ENCODE peak calls at places on chromosome 15, in five cellular contexts. V is HFF-Myc, Q is neuronal stem cell, O is NCI-H345, B is globus pallidus. L is an unnamed sample.

GRCh38 chr15:81293728-81294500 is 30.0 kb downstream of the STARD5 start:
- DNase-seq in Q (no peak), V (no peak), B (peak), O (no peak), L (no peak)

GRCh38 chr15:33955945-33956344 is 12.4 kb upstream of the CHRM5 start:
- DNase-seq in V (no peak), Q (no peak), O (peak), B (no peak), L (no peak)

GRCh38 chr15:85414495-85414894 is 34.1 kb downstream of the AKAP13 start:
- DNase-seq in V (no peak), Q (no peak), O (no peak), B (no peak), L (no peak)

GRCh38 chr15:62164500-62165028 is 521 bp downstream of the C2CD4B start:
- DNase-seq in B (no peak), V (no peak), Q (peak), O (no peak), L (no peak)

GRCh38 chr15:58559904-58560588 is 128.3 kb downstream of the LIPC start:
- DNase-seq in Q (no peak), V (no peak), B (no peak), O (no peak), L (no peak)

GRCh38 chr15:88648357-88649214 is 9.8 kb downstream of the ISG20 start:
- DNase-seq in B (peak), O (no peak), V (no peak), Q (no peak), L (peak)

GRCh38 chr15:44591326-44591725 is 54.4 kb downstream of the EIF3J start:
- DNase-seq in V (no peak), O (no peak), B (no peak), Q (no peak), L (no peak)

GRCh38 chr15:96285306-96285705 is 45.2 kb upstream of the NR2F2 start:
- DNase-seq in V (peak), B (no peak), Q (no peak), O (no peak), L (peak)

GRCh38 chr15:83275412-83275811 is 9.1 kb downstream of the BNC1 start:
- DNase-seq in V (no peak), Q (no peak), O (no peak), B (no peak), L (no peak)

GRCh38 chr15:33068531-33068990 is 126.0 kb downstream of the FMN1 start:
- DNase-seq in V (peak), O (peak), B (no peak), Q (no peak), L (peak)

GRCh38 chr15:70222632-70223031 is 124.9 kb upstream of the TLE3 start:
- DNase-seq in O (no peak), V (no peak), Q (no peak), B (no peak), L (no peak)

GRCh38 chr15:80693682-80694623 is 1.2 kb upstream of the ABHD17C start:
- DNase-seq in B (peak), O (no peak), Q (no peak), V (no peak), L (no peak)

GRCh38 chr15:35181538-35181937 is 96.4 kb upstream of the NANOGP8 start:
- DNase-seq in V (no peak), Q (no peak), B (no peak), O (no peak), L (no peak)

GRCh38 chr15:62625421-62626033 is 417.0 kb upstream of the TPM1 start:
- DNase-seq in V (peak), B (no peak), Q (no peak), O (no peak), L (no peak)

GRCh38 chr15:42062284-42062806 is 32.0 kb downstream of the PLA2G4D start:
- DNase-seq in Q (no peak), B (no peak), V (no peak), O (no peak), L (no peak)

GRCh38 chr15:98381446-98381845 is 266.9 kb upstream of the IGF1R start:
- DNase-seq in B (no peak), V (no peak), Q (no peak), O (no peak), L (no peak)

GRCh38 chr15:72907733-72908132 is 124.2 kb upstream of the ADPGK start:
- DNase-seq in Q (no peak), O (no peak), V (no peak), B (no peak), L (no peak)

GRCh38 chr15:91965501-91966180 is 112.1 kb downstream of the SLCO3A1 start:
- DNase-seq in B (no peak), V (no peak), Q (no peak), O (peak), L (no peak)

GRCh38 chr15:91465696-91466095 is 365.6 kb downstream of the SV2B start:
- DNase-seq in V (no peak), Q (no peak), O (peak), B (no peak), L (peak)

GRCh38 chr15:42811435-42811834 is 74.5 kb upstream of the CDAN1 start:
- DNase-seq in Q (no peak), V (no peak), B (no peak), O (no peak), L (no peak)

GRCh38 chr15:75328493-75329314 is 7.2 kb upstream of the COMMD4 start:
- DNase-seq in O (no peak), V (no peak), B (no peak), Q (no peak), L (no peak)

GRCh38 chr15:63089260-63090043 is 32.2 kb upstream of the LACTB start:
- DNase-seq in V (peak), Q (no peak), O (peak), B (no peak), L (peak)

GRCh38 chr15:51200791-51201190 is 106.1 kb upstream of the TNFAIP8L3 start:
- DNase-seq in B (no peak), V (peak), O (no peak), Q (no peak), L (no peak)